ENCODE peak calls at places on chromosomes 6 and 20, in ten cellular contexts. A is tibial nerve, F is dorsolateral prefrontal cortex, B is tibial artery, L is ascending aorta, R is right atrium auricular region, Q is cardiac fibroblast, N is HepG2, E is fibroblast of mammary gland, W is colonic mucosa. S is an unnamed sample.

GRCh38 chr6:149032599-149033405 is 284.7 kb upstream of the TAB2 start:
- DNase-seq in A (no peak), F (no peak), B (no peak), L (no peak), R (no peak), Q (peak), N (peak), E (peak), W (no peak), S (peak)

GRCh38 chr6:158619922-158620801 is 24.4 kb downstream of the DYNLT1 start:
- DNase-seq in A (no peak), F (no peak), B (no peak), L (no peak), R (no peak), Q (no peak), N (no peak), E (no peak), W (peak), S (no peak)

GRCh38 chr6:84284428-84285033 is 57.1 kb upstream of the CEP162 start:
- DNase-seq in A (no peak), F (no peak), B (no peak), L (no peak), R (no peak), Q (peak), N (peak), E (peak), W (no peak), S (no peak)

GRCh38 chr6:4466260-4466659 is 309.9 kb upstream of the CDYL start:
- DNase-seq in A (no peak), F (no peak), B (peak), L (no peak), R (no peak), Q (no peak), N (no peak), E (no peak), W (no peak), S (peak)

GRCh38 chr20:1005452-1006027 is 3.4 kb upstream of the RSPO4 start:
- DNase-seq in A (no peak), F (no peak), B (no peak), L (no peak), R (no peak), Q (peak), N (peak), E (peak), W (peak), S (peak)

GRCh38 chr6:159977242-159978214 is 8.6 kb downstream of the IGF2R start:
- DNase-seq in A (no peak), F (no peak), B (no peak), L (no peak), R (no peak), Q (peak), N (no peak), E (peak), W (no peak), S (peak)

GRCh38 chr20:51631011-51631950 is 88.8 kb upstream of the NFATC2 start:
- DNase-seq in A (peak), F (no peak), B (peak), L (peak), R (peak), Q (peak), N (peak), E (peak), W (peak), S (peak)

GRCh38 chr6:113137411-113137810 is 719.7 kb upstream of the MARCKS start:
- DNase-seq in A (no peak), F (no peak), B (no peak), L (no peak), R (no peak), Q (peak), N (no peak), E (peak), W (no peak), S (no peak)

GRCh38 chr6:157990321-157991066 is 8.8 kb downstream of the SYNJ2 start:
- DNase-seq in A (no peak), F (no peak), B (no peak), L (no peak), R (no peak), Q (peak), N (no peak), E (peak), W (no peak), S (peak)

GRCh38 chr20:52217689-52218395 is 26.3 kb upstream of the ZFP64 start:
- DNase-seq in A (no peak), F (no peak), B (no peak), L (no peak), R (no peak), Q (no peak), N (no peak), E (no peak), W (no peak), S (no peak)

GRCh38 chr6:96162711-96163120 is 146.9 kb downstream of the FUT9 start:
- DNase-seq in A (no peak), F (no peak), B (no peak), L (no peak), R (no peak), Q (no peak), N (no peak), E (no peak), W (no peak), S (no peak)

GRCh38 chr6:160714731-160715130 is 12.7 kb downstream of the PLG start:
- DNase-seq in A (no peak), F (no peak), B (no peak), L (no peak), R (no peak), Q (no peak), N (no peak), E (no peak), W (no peak), S (no peak)

GRCh38 chr20:2292711-2293110 is 3.1 kb upstream of the TGM3 start:
- DNase-seq in A (no peak), F (no peak), B (no peak), L (no peak), R (no peak), Q (no peak), N (no peak), E (no peak), W (no peak), S (no peak)

GRCh38 chr6:45327956-45328522 is at the start of gene RUNX2:
- DNase-seq in A (no peak), F (no peak), B (no peak), L (no peak), R (no peak), Q (peak), N (no peak), E (peak), W (no peak), S (peak)

GRCh38 chr6:24799541-24799915 is 811 bp upstream of the ARMH2 start:
- DNase-seq in A (no peak), F (no peak), B (no peak), L (no peak), R (no peak), Q (no peak), N (peak), E (no peak), W (no peak), S (no peak)

GRCh38 chr6:14596410-14596809 is 478.8 kb downstream of the CD83 start:
- DNase-seq in A (no peak), F (no peak), B (peak), L (peak), R (peak), Q (peak), N (no peak), E (peak), W (no peak), S (peak)

GRCh38 chr6:3280091-3280490 is 21.3 kb downstream of the PSMG4 start:
- DNase-seq in A (no peak), F (peak), B (peak), L (no peak), R (no peak), Q (no peak), N (no peak), E (no peak), W (no peak), S (no peak)

GRCh38 chr6:35015996-35016395 is 125.1 kb downstream of the TCP11 start:
- DNase-seq in A (no peak), F (no peak), B (no peak), L (no peak), R (no peak), Q (peak), N (no peak), E (no peak), W (no peak), S (peak)

GRCh38 chr20:59022754-59023153 is 3.5 kb downstream of the TUBB1 start:
- DNase-seq in A (no peak), F (no peak), B (no peak), L (no peak), R (no peak), Q (no peak), N (no peak), E (no peak), W (no peak), S (no peak)

GRCh38 chr20:4973330-4974097 is 27.8 kb downstream of the SLC23A2 start:
- DNase-seq in A (peak), F (no peak), B (peak), L (no peak), R (peak), Q (peak), N (peak), E (peak), W (peak), S (peak)

GRCh38 chr20:2093200-2093781 is 8.3 kb upstream of the STK35 start:
- DNase-seq in A (no peak), F (no peak), B (no peak), L (no peak), R (no peak), Q (no peak), N (peak), E (peak), W (no peak), S (no peak)

GRCh38 chr6:157236040-157236725 is 87.1 kb downstream of the TMEM242 start:
- DNase-seq in A (no peak), F (no peak), B (no peak), L (no peak), R (no peak), Q (no peak), N (no peak), E (no peak), W (no peak), S (no peak)

GRCh38 chr6:123276439-123277045 is 280.5 kb downstream of the CLVS2 start:
- DNase-seq in A (no peak), F (no peak), B (no peak), L (no peak), R (no peak), Q (no peak), N (no peak), E (peak), W (no peak), S (no peak)

GRCh38 chr6:135665935-135666334 is 168.4 kb upstream of the AHI1 start:
- DNase-seq in A (no peak), F (no peak), B (no peak), L (no peak), R (no peak), Q (no peak), N (no peak), E (no peak), W (no peak), S (no peak)
- H3K4me3 ChIP-seq in A (no peak), F (no peak), B (no peak), L (no peak), R (no peak), Q (no peak), N (no peak), E (no peak), W (no peak), S (no peak)

GRCh38 chr20:62739581-62740285 is 31.1 kb downstream of the NTSR1 start:
- DNase-seq in A (no peak), F (peak), B (no peak), L (no peak), R (peak), Q (peak), N (no peak), E (no peak), W (peak), S (peak)

GRCh38 chr20:62736407-62737071 is 27.9 kb downstream of the NTSR1 start:
- DNase-seq in A (no peak), F (peak), B (no peak), L (no peak), R (no peak), Q (no peak), N (no peak), E (no peak), W (no peak), S (no peak)

GRCh38 chr20:62739067-62739466 is 30.4 kb downstream of the NTSR1 start:
- DNase-seq in A (no peak), F (peak), B (no peak), L (no peak), R (no peak), Q (no peak), N (no peak), E (no peak), W (no peak), S (no peak)

GRCh38 chr20:62737271-62737761 is 28.7 kb downstream of the NTSR1 start:
- DNase-seq in A (no peak), F (no peak), B (no peak), L (no peak), R (no peak), Q (no peak), N (no peak), E (peak), W (no peak), S (no peak)

DNA sequence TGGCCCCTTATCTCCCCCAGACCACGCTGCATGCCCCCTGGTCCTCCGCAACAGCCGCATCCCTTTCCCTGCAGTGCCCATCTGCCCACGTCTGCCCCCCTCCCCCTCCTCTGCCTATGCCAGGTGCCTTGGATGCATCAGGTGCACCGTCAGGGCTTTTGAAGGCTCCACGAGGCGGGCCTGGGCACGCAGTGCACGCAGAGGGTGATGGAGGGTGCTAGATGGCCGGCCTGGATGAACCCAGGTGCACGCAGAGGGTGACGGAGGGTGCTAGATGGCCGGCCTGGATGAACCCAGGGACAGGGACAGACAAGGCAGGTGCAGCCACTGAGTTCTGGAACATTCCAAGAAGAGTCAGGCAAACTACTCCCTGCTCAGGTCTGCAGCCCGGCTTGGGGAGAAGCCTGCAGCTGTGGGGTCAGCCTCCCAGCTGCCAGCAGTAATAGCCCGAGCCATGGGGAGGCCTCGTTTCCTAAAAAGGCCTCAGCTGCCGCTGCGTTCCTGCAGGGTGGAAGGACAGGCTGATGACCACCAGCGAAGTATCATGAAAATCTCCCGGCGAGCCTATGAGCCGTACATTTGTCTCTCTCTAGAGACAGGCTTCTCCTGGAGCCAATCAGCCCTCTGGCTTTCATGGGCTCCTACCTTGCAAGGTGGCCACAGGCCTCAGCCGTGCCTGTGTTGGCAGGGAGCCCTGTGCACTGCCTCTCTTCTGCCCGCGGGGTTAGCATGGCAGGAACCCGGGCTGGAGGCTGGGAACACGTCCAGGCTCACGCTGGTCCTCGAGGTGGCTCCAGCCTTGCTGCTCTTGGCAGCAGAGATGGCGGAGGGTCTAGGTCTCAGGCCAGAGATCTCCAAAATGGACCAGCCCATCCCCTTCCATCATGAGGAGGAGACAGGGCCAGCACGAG is 29.6 kb downstream of the NTSR1 start:
- DNase-seq in A (no peak), F (peak), B (no peak), L (no peak), R (no peak), Q (no peak), N (no peak), E (no peak), W (no peak), S (no peak)
- H3K4me3 ChIP-seq in A (no peak), F (no peak), B (no peak), L (no peak), R (no peak), Q (no peak), N (no peak), E (no peak), W (no peak), S (no peak)

DNA sequence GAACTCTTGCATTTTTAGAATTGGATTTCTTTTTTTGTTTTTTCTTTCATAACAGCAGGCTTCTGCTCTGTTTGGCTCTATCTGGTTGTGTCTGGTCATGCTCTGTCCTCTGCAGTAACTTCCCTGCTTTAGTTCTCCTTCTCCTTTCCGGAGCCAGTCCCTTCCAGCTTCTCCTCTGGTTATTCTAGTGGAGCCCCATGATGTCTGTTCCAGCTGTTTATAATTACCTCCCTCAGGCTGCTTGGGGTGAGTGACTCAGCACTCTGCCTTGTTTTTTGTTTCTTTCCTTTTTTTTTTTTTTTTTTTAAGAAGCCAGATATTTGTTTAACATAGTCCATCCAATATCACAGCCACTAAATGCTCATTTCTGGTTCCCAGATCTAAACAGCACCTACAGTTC is 409.6 kb downstream of the MAFB start:
- DNase-seq in A (peak), F (no peak), B (peak), L (no peak), R (no peak), Q (peak), N (no peak), E (peak), W (peak), S (peak)
- H3K4me3 ChIP-seq in A (no peak), F (no peak), B (no peak), L (no peak), R (no peak), Q (no peak), N (no peak), E (no peak), W (no peak), S (no peak)

DNA sequence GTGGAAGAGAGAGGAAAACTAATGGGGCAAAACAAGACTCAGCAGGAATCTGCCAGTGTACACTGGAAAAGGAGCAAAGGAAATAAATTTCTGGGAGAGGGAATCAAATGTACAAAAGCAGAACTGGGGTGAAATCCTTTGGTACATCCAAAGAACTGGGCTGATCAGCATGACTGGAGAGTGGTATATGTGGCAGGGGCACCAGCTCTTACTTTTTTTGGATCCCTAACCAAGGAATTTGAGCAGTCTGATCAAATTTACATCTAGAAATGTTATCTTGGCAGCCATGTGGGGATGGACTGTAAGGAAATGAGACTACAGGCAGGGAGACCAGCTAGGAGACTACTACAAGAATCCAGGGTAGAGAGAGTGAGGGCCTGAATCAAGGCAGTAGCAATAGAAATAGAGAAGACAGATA is 1.2 kb upstream of the ZSCAN31 start:
- DNase-seq in A (no peak), F (no peak), B (no peak), L (no peak), R (no peak), Q (no peak), N (no peak), E (no peak), W (no peak), S (no peak)
- H3K4me3 ChIP-seq in A (no peak), F (no peak), B (peak), L (peak), R (peak), Q (no peak), N (peak), E (no peak), W (no peak), S (no peak)

S was measured in MG63.